ENCODE peak calls at places on chromosomes 13 and 19, in ten cellular contexts. Y, G, O, V, M, I, Z, P, K and T are unnamed samples.

GRCh38 chr19:10339380-10339960 is at the start of gene ICAM3:
- DNase-seq in V (no peak), P (no peak), M (no peak), O (no peak), G (no peak), Z (no peak), K (peak; percentile 82), I (no peak), Y (no peak), T (no peak)

GRCh38 chr13:73092831-73093230 is 34.0 kb downstream of the KLF5 start:
- DNase-seq in Z (no peak), K (no peak), G (no peak), I (no peak), P (no peak), O (no peak), Y (no peak), V (no peak), M (no peak), T (no peak)

GRCh38 chr13:65499251-65499650 is 1730.9 kb downstream of the PCDH9 start:
- DNase-seq in I (no peak), M (no peak), Y (no peak), V (no peak), K (no peak), Z (no peak), P (no peak), O (no peak), G (no peak), T (no peak)

GRCh38 chr13:27130223-27131015 is 41.2 kb downstream of the USP12 start:
- DNase-seq in K (no peak), O (no peak), M (no peak), P (no peak), I (no peak), Z (no peak), Y (no peak), V (no peak), G (no peak), T (no peak)

GRCh38 chr13:97367016-97367415 is 67.0 kb upstream of the RAP2A start:
- DNase-seq in V (no peak), O (no peak), Z (no peak), K (no peak), P (peak; percentile 67), M (no peak), G (peak; percentile 33), Y (no peak), I (no peak), T (no peak)

GRCh38 chr13:113949546-113949945 is 24.3 kb downstream of the C13orf46 start:
- DNase-seq in Z (no peak), I (no peak), G (no peak), V (no peak), K (no peak), O (no peak), P (no peak), Y (no peak), M (no peak), T (peak; percentile 59)

GRCh38 chr13:23707674-23708073 is 137.5 kb downstream of the TNFRSF19 start:
- DNase-seq in G (no peak), P (peak; percentile 46), O (no peak), M (peak; percentile 24), Z (no peak), Y (no peak), I (no peak), V (no peak), K (no peak), T (no peak)

GRCh38 chr19:3543150-3544053 is 4.4 kb downstream of the TEKTIP1 start:
- DNase-seq in K (no peak), G (no peak), Z (no peak), V (peak; percentile 34), O (peak; percentile 67), Y (no peak), M (no peak), P (no peak), I (no peak), T (no peak)

GRCh38 chr13:113806526-113806925 is 47.5 kb downstream of the TMEM255B start:
- DNase-seq in I (no peak), G (no peak), M (no peak), P (no peak), V (no peak), Y (no peak), O (no peak), Z (no peak), K (no peak), T (no peak)

GRCh38 chr13:23921451-23921888 is 24.2 kb upstream of the C1QTNF9B start:
- DNase-seq in P (peak; percentile 60), V (no peak), K (peak; percentile 5), G (peak; percentile 49), I (no peak), Z (no peak), M (peak; percentile 23), O (no peak), Y (peak; percentile 21), T (no peak)

GRCh38 chr13:111241006-111241755 is 79.3 kb upstream of the TEX29 start:
- DNase-seq in Y (no peak), M (no peak), G (no peak), V (no peak), P (no peak), O (no peak), Z (no peak), I (no peak), K (no peak), T (no peak)

GRCh38 chr19:4066176-4066606 is 508 bp downstream of the ZBTB7A start:
- DNase-seq in Z (no peak), P (no peak), O (peak; percentile 84), K (no peak), I (peak; percentile 51), V (peak; percentile 53), G (no peak), M (no peak), Y (peak; percentile 66), T (no peak)

GRCh38 chr13:20716951-20717350 is 13.5 kb downstream of the IL17D start:
- DNase-seq in K (no peak), G (no peak), M (no peak), Y (no peak), O (no peak), V (no peak), P (no peak), I (no peak), Z (no peak), T (no peak)

GRCh38 chr19:44735011-44735410 is 13.5 kb upstream of the BCL3 start:
- DNase-seq in I (no peak), K (no peak), G (no peak), P (peak; percentile 13), O (no peak), V (no peak), Y (no peak), M (no peak), Z (no peak), T (no peak)

GRCh38 chr19:40702337-40703012 is 12.0 kb upstream of the NUMBL start:
- DNase-seq in Z (peak; percentile 59), O (peak; percentile 84), K (no peak), V (no peak), M (no peak), Y (no peak), I (peak; percentile 72), G (no peak), P (no peak), T (no peak)

GRCh38 chr19:35554076-35554475 is 8.7 kb downstream of the TMEM147 start:
- DNase-seq in P (no peak), O (no peak), M (no peak), K (no peak), Z (no peak), G (no peak), I (no peak), Y (no peak), V (no peak), T (no peak)

GRCh38 chr19:35553385-35554000 is 8.1 kb downstream of the TMEM147 start:
- DNase-seq in I (no peak), M (no peak), K (no peak), Y (no peak), G (no peak), P (no peak), Z (no peak), V (no peak), O (no peak), T (no peak)

GRCh38 chr19:35556025-35556590 is 7.3 kb downstream of the ATP4A start:
- DNase-seq in P (no peak), Y (no peak), V (no peak), G (no peak), I (no peak), M (no peak), O (no peak), Z (no peak), K (no peak), T (no peak)

GRCh38 chr19:35556846-35557538 is 6.5 kb downstream of the ATP4A start:
- DNase-seq in Y (no peak), V (no peak), Z (no peak), I (no peak), O (no peak), P (no peak), G (no peak), M (no peak), K (no peak), T (peak; percentile 63)

GRCh38 chr19:35555301-35556005 is 8.0 kb downstream of the ATP4A start:
- DNase-seq in V (no peak), M (peak; percentile 40), I (peak; percentile 53), P (no peak), K (peak; percentile 51), Z (no peak), Y (no peak), G (no peak), O (no peak), T (no peak)
- TF ChIP-seq CTCF in V (no peak), M (peak; percentile 30), I (peak; percentile 44), P (peak; percentile 55), K (peak; percentile 66), Z (no peak), Y (no peak), G (peak; percentile 19), O (no peak), T (peak; percentile 68)

GRCh38 chr13:89925107-89925506 is 1422.4 kb upstream of the MIR17HG start:
- DNase-seq in K (no peak), I (peak; percentile 16), G (peak; percentile 23), M (peak; percentile 10), O (no peak), Y (no peak), Z (no peak), P (no peak), V (no peak), T (no peak)
- TF ChIP-seq CTCF in K (peak; percentile 66), I (peak; percentile 48), G (peak; percentile 68), M (peak; percentile 37), O (no peak), Y (no peak), Z (peak; percentile 13), P (no peak), V (no peak), T (peak; percentile 86)

GRCh38 chr19:7869453-7869909 is 4.7 kb downstream of the PRR36 start:
- DNase-seq in P (no peak), O (no peak), M (no peak), G (no peak), Z (no peak), K (peak; percentile 75), Y (peak; percentile 85), V (no peak), I (peak; percentile 79), T (peak; percentile 94)
- TF ChIP-seq CTCF in P (peak; percentile 61), O (no peak), M (no peak), G (no peak), Z (no peak), K (peak; percentile 56), Y (no peak), V (no peak), I (no peak), T (peak; percentile 70)

GRCh38 chr19:12664406-12665280 is 1.9 kb downstream of the MAN2B1 start:
- DNase-seq in K (peak; percentile 51), M (no peak), G (no peak), I (peak; percentile 52), V (no peak), P (no peak), Z (no peak), Y (no peak), O (no peak), T (no peak)
- TF ChIP-seq CTCF in K (no peak), M (no peak), G (no peak), I (no peak), V (no peak), P (no peak), Z (no peak), Y (no peak), O (no peak), T (no peak)